ENCODE peak calls at places on chromosomes 1 and 21, in five cellular contexts. I is K562, Y is endothelial cell of umbilical vein, R is HepG2, U is A549. M is an unnamed sample.

GRCh38 chr1:14259191-14259757 is 339.2 kb upstream of the KAZN start:
- DNase-seq in I (no peak), Y (no peak), R (no peak), U (no peak), M (no peak)

GRCh38 chr1:62590255-62590969 is 6.9 kb upstream of the ANGPTL3 start:
- DNase-seq in I (no peak), Y (no peak), R (peak; percentile 13), U (no peak), M (no peak)

GRCh38 chr1:151988405-151988851 is 5.2 kb downstream of the S100A10 start:
- DNase-seq in I (peak; percentile 55), Y (peak; percentile 83), R (no peak), U (peak; percentile 67), M (peak; percentile 16)

GRCh38 chr1:25478633-25479032 is 47.9 kb downstream of the MACO1 start:
- DNase-seq in I (no peak), Y (no peak), R (no peak), U (no peak), M (no peak)

GRCh38 chr1:163290025-163290610 is 31.6 kb upstream of the NUF2 start:
- DNase-seq in I (no peak), Y (no peak), R (no peak), U (no peak), M (no peak)

GRCh38 chr1:243528459-243529120 is 272.7 kb downstream of the SDCCAG8 start:
- DNase-seq in I (no peak), Y (no peak), R (no peak), U (no peak), M (no peak)

GRCh38 chr1:234768569-234769283 is 158.7 kb upstream of the IRF2BP2 start:
- DNase-seq in I (no peak), Y (no peak), R (peak; percentile 78), U (no peak), M (peak; percentile 81)

GRCh38 chr1:19646366-19646765 is 2.3 kb downstream of the NBL1 start:
- DNase-seq in I (no peak), Y (no peak), R (no peak), U (no peak), M (no peak)

GRCh38 chr1:67004176-67004575 is 49.8 kb downstream of the SLC35D1 start:
- DNase-seq in I (no peak), Y (no peak), R (no peak), U (no peak), M (no peak)

GRCh38 chr1:237590381-237590780 is 300.3 kb downstream of the ZP4 start:
- DNase-seq in I (no peak), Y (no peak), R (no peak), U (no peak), M (no peak)

GRCh38 chr21:39048574-39048973 is 134.7 kb downstream of the PSMG1 start:
- DNase-seq in I (no peak), Y (no peak), R (no peak), U (no peak), M (peak; percentile 74)

GRCh38 chr1:199113265-199113869 is 474.5 kb downstream of the PTPRC start:
- DNase-seq in I (no peak), Y (peak; percentile 85), R (peak; percentile 10), U (peak; percentile 2), M (peak; percentile 91)

GRCh38 chr21:27799861-27800260 is 833.0 kb upstream of the ADAMTS5 start:
- DNase-seq in I (no peak), Y (no peak), R (no peak), U (no peak), M (no peak)

GRCh38 chr21:27803571-27803970 is 836.7 kb upstream of the ADAMTS5 start:
- DNase-seq in I (no peak), Y (no peak), R (no peak), U (no peak), M (no peak)

GRCh38 chr21:27805696-27806095 is 838.8 kb upstream of the ADAMTS5 start:
- DNase-seq in I (no peak), Y (no peak), R (no peak), U (no peak), M (no peak)

GRCh38 chr21:27804515-27804914 is 837.6 kb upstream of the ADAMTS5 start:
- DNase-seq in I (no peak), Y (no peak), R (no peak), U (no peak), M (no peak)

GRCh38 chr21:27802816-27803475 is 836.1 kb upstream of the ADAMTS5 start:
- DNase-seq in I (peak; percentile 31), Y (peak; percentile 39), R (no peak), U (no peak), M (peak; percentile 39)
- TF ChIP-seq MYC in I (no peak), Y (no peak), R (no peak), U (no peak), M (no peak)

DNA sequence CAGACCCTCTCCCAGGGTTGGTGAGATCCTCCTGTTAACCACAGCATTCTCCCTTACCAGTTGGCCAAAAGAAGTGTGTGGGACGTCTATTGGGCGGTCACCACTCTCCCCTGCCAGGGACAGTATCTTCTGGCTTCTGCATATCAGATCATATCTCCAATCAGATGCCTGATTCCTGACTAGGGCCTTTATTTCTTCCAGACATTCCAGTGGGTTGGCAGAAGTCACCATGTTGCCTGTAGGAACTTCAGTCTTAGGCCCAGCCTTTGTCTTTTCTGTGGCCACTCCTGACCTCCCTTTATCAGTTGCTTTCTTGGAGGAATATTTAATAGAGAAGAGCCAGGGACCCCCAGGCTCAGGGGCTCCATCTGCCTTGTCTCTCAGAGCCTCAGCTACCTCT is 130.4 kb upstream of the F3 start:
- DNase-seq in I (no peak), Y (no peak), R (no peak), U (no peak), M (no peak)
- TF ChIP-seq MAX in I (no peak), Y (no peak), R (no peak), U (no peak), M (no peak)

GRCh38 chr1:157438236-157439012 is 113.9 kb downstream of the FCRL5 start:
- DNase-seq in I (no peak), Y (peak; percentile 39), R (no peak), U (no peak), M (peak; percentile 22)
- TF ChIP-seq CTCF in I (no peak), Y (no peak), R (no peak), U (no peak), M (no peak)

DNA sequence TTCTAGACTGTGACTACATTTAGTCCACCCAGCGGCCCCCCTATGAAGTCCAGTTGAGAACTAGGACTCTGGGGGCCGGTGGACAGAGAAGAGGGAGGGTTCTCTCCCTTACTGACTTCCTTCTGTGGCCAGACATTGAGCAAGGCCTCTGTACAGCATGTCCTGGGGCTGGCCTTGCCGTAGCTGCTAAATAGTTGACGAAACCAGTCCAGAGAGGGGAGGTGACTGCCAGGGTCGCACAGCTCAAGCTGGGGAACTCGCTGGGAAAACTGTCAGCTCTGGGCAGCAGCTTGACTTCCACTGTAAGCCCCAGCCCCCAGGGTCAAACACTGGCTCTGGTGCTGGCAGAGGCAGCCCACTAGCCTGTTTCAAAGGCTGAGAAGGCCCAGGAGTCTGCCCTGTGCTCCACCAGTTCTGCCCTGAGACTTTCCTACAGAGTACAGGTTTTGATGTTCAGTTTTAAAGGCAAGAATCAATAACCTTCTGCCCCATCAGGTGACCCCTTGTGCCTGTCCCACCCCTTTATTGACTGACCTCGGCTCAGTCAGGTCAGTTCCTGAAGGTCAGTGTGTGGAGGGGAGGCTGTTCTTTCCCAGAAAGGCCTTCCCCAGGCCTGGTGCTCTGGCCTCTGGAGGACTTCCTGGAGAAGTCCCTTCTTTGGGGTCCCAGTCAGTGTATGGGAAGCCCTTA is 14.1 kb downstream of the PCSK9 start:
- DNase-seq in I (no peak), Y (no peak), R (peak; percentile 42), U (no peak), M (peak; percentile 38)
- TF ChIP-seq MYC in I (no peak), Y (no peak), R (no peak), U (no peak), M (no peak)